ENCODE peak calls at places on chromosomes 12 and 14, in four cellular contexts. Q, M, U and R are unnamed samples.

GRCh38 chr12:13350946-13351345 is 154.4 kb downstream of the EMP1 start:
- DNase-seq in U (no peak), M (no peak), Q (no peak), R (no peak)

GRCh38 chr12:111180830-111181726 is 187.8 kb downstream of the PHETA1 start:
- DNase-seq in M (peak), Q (no peak), U (no peak), R (no peak)

GRCh38 chr12:117032593-117033381 is 66.4 kb downstream of the TESC start:
- DNase-seq in M (no peak), U (no peak), Q (no peak), R (peak)

GRCh38 chr14:69133206-69134125 is 19.5 kb downstream of the DCAF5 start:
- DNase-seq in Q (no peak), U (peak), M (peak), R (no peak)

GRCh38 chr14:103693514-103693913 is 21.7 kb downstream of the XRCC3 start:
- DNase-seq in Q (no peak), M (no peak), U (no peak), R (no peak)

GRCh38 chr14:36663404-36664321 is 2.0 kb downstream of the PAX9 start:
- DNase-seq in Q (peak), U (no peak), M (no peak), R (peak)

GRCh38 chr12:122088181-122088810 is 9.7 kb downstream of the MLXIP start:
- DNase-seq in Q (no peak), M (no peak), U (no peak), R (no peak)

GRCh38 chr12:122137681-122138080 is 36.3 kb downstream of the IL31 start:
- DNase-seq in Q (peak), M (no peak), U (peak), R (peak)

GRCh38 chr14:67650694-67651093 is 23.7 kb downstream of the VTI1B start:
- DNase-seq in M (no peak), U (no peak), Q (no peak), R (no peak)

GRCh38 chr14:35631071-35631805 is 97.3 kb downstream of the INSM2 start:
- DNase-seq in M (no peak), U (no peak), Q (no peak), R (no peak)

GRCh38 chr14:35637269-35637668 is 103.3 kb downstream of the INSM2 start:
- DNase-seq in Q (no peak), M (no peak), U (no peak), R (no peak)

GRCh38 chr14:35628989-35629388 is 95.0 kb downstream of the INSM2 start:
- DNase-seq in Q (no peak), U (no peak), M (no peak), R (no peak)

GRCh38 chr14:35632276-35633071 is 98.5 kb downstream of the INSM2 start:
- DNase-seq in Q (no peak), M (no peak), U (no peak), R (no peak)
- TF ChIP-seq TEAD4 in Q (no peak), M (no peak), U (no peak), R (no peak)

DNA sequence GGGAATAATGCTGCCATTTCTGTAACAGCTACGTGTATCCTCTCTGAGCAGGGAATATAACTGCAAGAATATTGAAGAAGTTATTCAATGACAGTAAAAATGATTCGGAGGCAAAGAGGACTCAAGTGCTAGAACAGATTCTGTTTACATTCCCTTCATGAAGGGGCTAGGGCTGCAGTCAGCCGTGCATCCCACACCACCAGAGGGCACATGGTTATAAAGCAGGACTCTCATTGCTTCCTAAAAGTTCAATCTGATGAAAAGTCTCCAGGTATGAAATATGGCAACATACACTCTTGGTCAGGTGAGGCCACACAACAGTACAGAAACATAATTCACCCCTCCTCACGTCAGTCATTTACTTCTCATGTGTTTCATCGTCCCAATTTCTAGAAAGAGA is 34.0 kb downstream of the TCHP start:
- DNase-seq in U (no peak), M (no peak), Q (no peak), R (no peak)
- TF ChIP-seq CTCF in U (peak), M (peak), Q (peak), R (no peak)

GRCh38 chr12:94073441-94074051 is 74.8 kb upstream of the PLXNC1 start:
- DNase-seq in M (no peak), U (no peak), Q (no peak), R (no peak)
- TF ChIP-seq TEAD4 in M (no peak), U (no peak), Q (no peak), R (no peak)

DNA sequence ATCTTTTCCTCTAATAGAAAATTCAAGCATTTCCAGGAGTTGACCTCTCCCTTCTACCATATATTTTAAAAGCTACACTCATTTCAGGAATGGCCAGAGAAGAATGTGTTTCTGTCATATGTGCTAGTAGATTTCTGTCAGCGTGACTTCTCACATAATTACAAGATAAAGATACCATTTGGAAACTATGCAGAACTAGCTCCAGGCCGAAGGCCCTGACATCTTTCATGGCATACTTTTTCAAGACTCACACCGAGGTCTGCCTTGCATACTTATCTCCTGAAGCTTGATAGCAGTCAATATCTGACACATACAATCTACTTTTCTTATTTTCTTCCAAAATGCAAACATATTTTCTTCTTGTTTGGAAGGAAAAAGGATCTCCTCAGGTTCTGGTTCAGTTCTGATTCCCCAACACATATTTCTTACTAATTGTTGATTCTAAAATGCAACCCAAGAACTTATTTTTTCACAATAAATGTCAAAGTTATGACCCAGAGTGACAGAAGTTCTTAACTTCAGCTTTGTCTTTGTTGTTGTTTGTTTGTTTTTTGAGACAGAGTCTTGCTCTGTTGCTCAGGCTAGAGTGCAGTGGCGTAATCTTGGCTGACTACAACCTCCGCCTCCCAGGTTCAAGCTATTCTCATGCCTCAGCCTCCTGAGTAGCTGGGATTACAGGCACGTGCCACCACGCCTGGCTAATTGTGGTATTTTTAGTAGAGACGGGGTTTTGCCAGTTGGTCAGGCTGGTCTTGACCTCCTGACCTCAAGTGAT is 99.5 kb downstream of the NTN4 start:
- DNase-seq in M (no peak), U (no peak), Q (no peak), R (no peak)
- TF ChIP-seq CTCF in M (no peak), U (no peak), Q (no peak), R (no peak)

GRCh38 chr14:96042218-96042930 is 3.2 kb downstream of the C14orf132 start:
- DNase-seq in U (no peak), Q (no peak), M (no peak), R (no peak)
- TF ChIP-seq TEAD4 in U (no peak), Q (no peak), M (no peak), R (no peak)

GRCh38 chr12:46373303-46374182 is 970 bp upstream of the SLC38A2 start:
- DNase-seq in Q (peak), M (peak), U (peak), R (peak)
- TF ChIP-seq CTCF in Q (peak), M (peak), U (no peak), R (no peak)

GRCh38 chr12:6341439-6342139 is at the start of gene TNFRSF1A:
- DNase-seq in M (peak), U (peak), Q (no peak), R (no peak)
- TF ChIP-seq TEAD4 in M (no peak), U (no peak), Q (no peak), R (no peak)

DNA sequence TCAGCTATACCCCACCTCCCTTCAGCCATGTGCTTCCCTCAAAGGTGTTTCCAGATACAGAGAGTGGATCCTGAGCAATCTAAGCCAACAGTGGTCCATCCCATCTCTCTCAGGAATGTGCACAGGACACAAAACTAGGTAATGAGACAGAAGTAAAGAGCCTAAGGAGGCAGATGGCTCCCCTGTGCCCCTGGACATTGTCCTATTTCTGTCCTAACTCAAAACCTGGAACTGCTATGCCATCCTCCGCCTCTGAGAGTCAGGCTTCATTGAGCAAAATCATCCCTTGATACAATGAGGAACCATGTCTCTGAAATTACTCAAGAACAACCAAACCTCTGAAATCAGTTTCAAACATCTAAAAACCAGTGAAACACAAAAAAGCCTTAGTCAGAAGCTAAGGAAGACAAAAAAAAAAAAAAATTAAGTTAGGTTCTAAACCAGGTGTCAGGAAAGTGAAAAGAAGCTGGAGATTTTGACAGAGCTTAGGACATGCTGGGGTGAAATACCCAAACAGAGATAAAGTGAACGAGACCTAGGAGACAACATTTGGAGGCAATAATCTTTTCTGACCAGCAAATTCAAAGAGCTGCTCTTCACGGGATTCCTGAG is 200.3 kb upstream of the PLEKHG7 start:
- DNase-seq in U (no peak), Q (no peak), M (no peak), R (no peak)
- TF ChIP-seq CTCF in U (no peak), Q (peak), M (no peak), R (no peak)

GRCh38 chr14:102096569-102097188 is 9.8 kb upstream of the HSP90AA1 start:
- DNase-seq in M (peak), U (peak), Q (peak), R (peak)
- TF ChIP-seq TEAD4 in M (no peak), U (no peak), Q (no peak), R (no peak)

GRCh38 chr12:3303410-3304136 is 187.4 kb upstream of the PRMT8 start:
- DNase-seq in Q (peak), M (peak), U (no peak), R (peak)

GRCh38 chr12:3305464-3305863 is 185.5 kb upstream of the PRMT8 start:
- DNase-seq in M (no peak), Q (no peak), U (no peak), R (no peak)

GRCh38 chr12:3302406-3303041 is 188.5 kb upstream of the PRMT8 start:
- DNase-seq in M (no peak), Q (no peak), U (no peak), R (no peak)

GRCh38 chr12:3305904-3306619 is 184.9 kb upstream of the PRMT8 start:
- DNase-seq in M (no peak), Q (no peak), U (no peak), R (no peak)

GRCh38 chr12:3304436-3305135 is 186.4 kb upstream of the PRMT8 start:
- DNase-seq in U (no peak), M (no peak), Q (no peak), R (no peak)
- TF ChIP-seq CTCF in U (no peak), M (no peak), Q (no peak), R (no peak)